ENCODE peak calls at places on chromosomes 7 and 10, in six cellular contexts. E is foreskin keratinocyte, X is cardiac muscle cell, P is dorsolateral prefrontal cortex, W is heart right ventricle, F is lower lobe of right lung. O is an unnamed sample.

GRCh38 chr7:76002139-76002538 is 7.7 kb upstream of the TMEM120A start:
- DNase-seq in W (no peak), E (no peak), P (no peak), F (peak; percentile 10), X (no peak), O (no peak)

GRCh38 chr10:35848412-35848811 is 206.3 kb upstream of the FZD8 start:
- DNase-seq in P (no peak), F (no peak), W (no peak), X (no peak), E (no peak), O (no peak)

GRCh38 chr7:98293265-98293664 is 11.8 kb downstream of the BRI3 start:
- DNase-seq in E (no peak), F (no peak), X (no peak), W (no peak), P (no peak), O (no peak)

GRCh38 chr10:32332299-32332750 is 14.6 kb downstream of the EPC1 start:
- DNase-seq in W (no peak), X (no peak), E (peak; percentile 18), F (no peak), P (no peak), O (peak; percentile 57)

GRCh38 chr10:104445359-104445758 is 91.7 kb downstream of the CFAP58 start:
- DNase-seq in F (no peak), E (peak; percentile 98), P (no peak), X (peak; percentile 4), W (no peak), O (no peak)

GRCh38 chr7:460374-461117 is 59.1 kb downstream of the PDGFA start:
- DNase-seq in X (peak; percentile 75), F (peak; percentile 46), E (no peak), W (no peak), P (peak; percentile 35), O (no peak)

GRCh38 chr10:131049051-131049450 is 262.5 kb downstream of the TCERG1L start:
- DNase-seq in F (no peak), E (no peak), X (no peak), W (no peak), P (no peak), O (no peak)

GRCh38 chr7:133275008-133275407 is 22.1 kb downstream of the EXOC4 start:
- DNase-seq in F (no peak), E (no peak), W (no peak), P (no peak), X (no peak), O (no peak)

GRCh38 chr7:138169441-138169851 is 93.2 kb downstream of the AKR1D1 start:
- DNase-seq in X (no peak), W (no peak), F (no peak), P (no peak), E (no peak), O (no peak)

GRCh38 chr10:23453465-23453864 is 14.6 kb downstream of the OTUD1 start:
- DNase-seq in X (no peak), W (no peak), E (no peak), P (no peak), F (no peak), O (no peak)

GRCh38 chr10:80486151-80486692 is 32.1 kb downstream of the TSPAN14 start:
- DNase-seq in W (no peak), X (no peak), E (no peak), P (no peak), F (no peak), O (no peak)

GRCh38 chr7:27172388-27172774 is 1.7 kb downstream of the HOXA10 start:
- DNase-seq in E (peak; percentile 40), W (no peak), P (peak; percentile 10), F (no peak), X (no peak), O (no peak)

GRCh38 chr10:48882881-48883280 is 56.8 kb downstream of the LRRC18 start:
- DNase-seq in E (no peak), P (no peak), W (no peak), F (no peak), X (no peak), O (no peak)

GRCh38 chr10:58851606-58852005 is 324.8 kb upstream of the PHYHIPL start:
- DNase-seq in P (no peak), X (no peak), E (no peak), F (no peak), W (no peak), O (no peak)

GRCh38 chr7:111026301-111026700 is 64.6 kb upstream of the LRRN3 start:
- DNase-seq in X (no peak), W (no peak), F (no peak), P (no peak), E (no peak), O (no peak)

GRCh38 chr7:5586279-5586962 is 162.8 kb upstream of the TNRC18 start:
- DNase-seq in W (no peak), X (no peak), P (no peak), E (no peak), F (no peak), O (no peak)

GRCh38 chr7:139588632-139589031 is 65.1 kb downstream of the CLEC2L start:
- DNase-seq in P (no peak), E (no peak), X (peak; percentile 94), W (no peak), F (no peak), O (no peak)

GRCh38 chr7:115300228-115300870 is 378.5 kb downstream of the MDFIC start:
- DNase-seq in F (no peak), X (peak; percentile 6), P (no peak), E (peak; percentile 17), W (no peak), O (no peak)

GRCh38 chr10:59611048-59611447 is 98.6 kb downstream of the SLC16A9 start:
- DNase-seq in W (no peak), E (no peak), P (no peak), F (no peak), X (no peak), O (no peak)

GRCh38 chr10:119191881-119192280 is 13.3 kb upstream of the PRDX3 start:
- DNase-seq in X (no peak), F (no peak), W (no peak), E (peak; percentile 93), P (no peak), O (no peak)

GRCh38 chr7:53984776-53985175 is 557.4 kb upstream of the VSTM2A start:
- DNase-seq in W (peak; percentile 13), F (no peak), P (no peak), X (no peak), E (no peak), O (no peak)

GRCh38 chr10:2137549-2138174 is 400.3 kb upstream of the ADARB2 start:
- DNase-seq in X (no peak), P (no peak), E (no peak), W (no peak), F (no peak), O (no peak)

GRCh38 chr10:42979181-42979580 is 97.7 kb upstream of the RET start:
- DNase-seq in W (no peak), X (no peak), F (no peak), P (no peak), E (no peak), O (no peak)

GRCh38 chr7:130632111-130632510 is 36.4 kb downstream of the COPG2 start:
- DNase-seq in P (no peak), W (no peak), F (no peak), X (peak; percentile 35), E (peak; percentile 62), O (no peak)

GRCh38 chr10:29030855-29031254 is 258.0 kb upstream of the LYZL1 start:
- DNase-seq in E (no peak), X (peak; percentile 47), W (no peak), P (no peak), F (no peak), O (no peak)
- H3K27ac ChIP-seq in E (no peak overlapping the region), X (no peak overlapping the region), W (no peak overlapping the region), P (no peak overlapping the region), F (no peak overlapping the region), O (no peak overlapping the region)

GRCh38 chr10:121486906-121487305 is 111.3 kb downstream of the FGFR2 start:
- DNase-seq in W (no peak), F (no peak), X (no peak), P (no peak), E (no peak), O (no peak)

GRCh38 chr10:121485443-121486139 is 112.7 kb downstream of the FGFR2 start:
- DNase-seq in X (no peak), F (no peak), E (no peak), W (no peak), P (peak; percentile 58), O (no peak)

GRCh38 chr10:121478590-121478989 is 119.7 kb downstream of the FGFR2 start:
- DNase-seq in F (no peak), X (no peak), E (no peak), P (no peak), W (no peak), O (no peak)

GRCh38 chr10:121484401-121484800 is 113.8 kb downstream of the FGFR2 start:
- DNase-seq in P (no peak), F (no peak), E (no peak), X (no peak), W (no peak), O (no peak)

GRCh38 chr10:121481222-121481621 is 117.0 kb downstream of the FGFR2 start:
- DNase-seq in F (no peak), X (peak; percentile 53), W (no peak), P (no peak), E (no peak), O (no peak)
- H3K27ac ChIP-seq in F (no peak overlapping the region), X (no peak overlapping the region), W (no peak overlapping the region), P (peak overlapping the region; percentile 56), E (no peak overlapping the region), O (no peak overlapping the region)

GRCh38 chr10:99845837-99846382 is 63.5 kb downstream of the ABCC2 start:
- DNase-seq in P (peak; percentile 58), W (peak; percentile 82), X (peak; percentile 97), E (peak; percentile 63), F (peak; percentile 60), O (peak; percentile 31)
- H3K27ac ChIP-seq in P (peak overlapping the region; percentile 34), W (no peak overlapping the region), X (no peak overlapping the region), E (no peak overlapping the region), F (no peak overlapping the region), O (no peak overlapping the region)

GRCh38 chr10:70479161-70479531 is 579 bp downstream of the PALD1 start:
- DNase-seq in W (no peak), F (no peak), P (no peak), X (no peak), E (no peak), O (no peak)

GRCh38 chr10:70479626-70480253 is 1.2 kb downstream of the PALD1 start:
- DNase-seq in E (no peak), P (no peak), F (no peak), W (no peak), X (no peak), O (no peak)

GRCh38 chr10:70481105-70481504 is 2.5 kb downstream of the PALD1 start:
- DNase-seq in P (no peak), W (no peak), E (no peak), F (no peak), X (no peak), O (no peak)

GRCh38 chr10:70481831-70482530 is 3.4 kb downstream of the PALD1 start:
- DNase-seq in E (no peak), F (no peak), P (no peak), X (no peak), W (peak; percentile 87), O (no peak)

GRCh38 chr10:70480254-70480861 is 1.8 kb downstream of the PALD1 start:
- DNase-seq in P (no peak), W (no peak), E (no peak), F (no peak), X (no peak), O (no peak)
- H3K27ac ChIP-seq in P (peak overlapping the region; percentile 82), W (peak overlapping the region; percentile 91), E (no peak overlapping the region), F (peak overlapping the region; percentile 81), X (no peak overlapping the region), O (no peak overlapping the region)